ENCODE peak calls at places on chromosomes 13 and 19, in eight cellular contexts. F, G, Y, Q, R, D, M and I are unnamed samples.

GRCh38 chr19:778910-779653 is 18.2 kb upstream of the PTBP1 start:
- DNase-seq in G (no peak), M (no peak), R (no peak), F (no peak), Y (no peak), Q (no peak), D (no peak), I (peak)

GRCh38 chr19:53870485-53870844 is 2.8 kb downstream of the MYADM start:
- DNase-seq in G (peak), D (no peak), R (no peak), M (no peak), F (no peak), Q (no peak), Y (no peak), I (no peak)

GRCh38 chr19:50638576-50638975 is 1.1 kb downstream of the SYT3 start:
- DNase-seq in R (no peak), M (no peak), F (no peak), Y (no peak), G (no peak), Q (no peak), D (no peak), I (no peak)

GRCh38 chr13:27450921-27451461 is 627 bp upstream of the MTIF3 start:
- DNase-seq in G (peak), F (peak), Y (no peak), R (no peak), M (peak), D (peak), Q (peak), I (peak)

GRCh38 chr13:88068975-88069374 is 397.8 kb downstream of the SLITRK5 start:
- DNase-seq in R (no peak), G (peak), F (peak), D (peak), M (no peak), Y (no peak), Q (no peak), I (no peak)

GRCh38 chr19:12611361-12611699 is 610 bp downstream of the ZNF791 start:
- DNase-seq in G (no peak), Y (no peak), M (peak), D (no peak), R (peak), F (peak), Q (peak), I (peak)

GRCh38 chr13:22944378-22944777 is 236.4 kb upstream of the SGCG start:
- DNase-seq in M (no peak), Y (no peak), F (no peak), R (no peak), G (no peak), Q (no peak), D (no peak), I (no peak)

GRCh38 chr13:110525328-110526319 is 35.9 kb downstream of the RAB20 start:
- DNase-seq in F (no peak), M (no peak), G (no peak), Y (peak), Q (no peak), D (peak), R (no peak), I (no peak)

GRCh38 chr13:37194428-37194861 is 89.0 kb upstream of the CSNK1A1L start:
- DNase-seq in F (no peak), Q (no peak), Y (no peak), R (no peak), G (no peak), M (no peak), D (no peak), I (peak)

GRCh38 chr19:55467236-55468053 is 2.9 kb upstream of the C19orf85 start:
- DNase-seq in F (peak), G (peak), M (no peak), Y (peak), Q (no peak), R (no peak), D (peak), I (peak)

GRCh38 chr19:16175954-16176353 is 2.6 kb upstream of the CIB3 start:
- DNase-seq in M (no peak), Q (no peak), Y (peak), D (no peak), F (no peak), G (no peak), R (no peak), I (no peak)

GRCh38 chr19:7874080-7874856 is at the start of gene PRR36:
- DNase-seq in M (no peak), Y (no peak), G (peak), Q (peak), R (no peak), F (peak), D (peak), I (no peak)

GRCh38 chr13:113934576-113934975 is 39.3 kb downstream of the C13orf46 start:
- DNase-seq in Y (no peak), R (no peak), G (no peak), D (no peak), F (no peak), M (peak), Q (peak), I (no peak)

GRCh38 chr19:56837492-56837891 is 3.0 kb downstream of the PEG3 start:
- DNase-seq in Y (no peak), R (peak), M (peak), D (no peak), G (no peak), F (no peak), Q (peak), I (peak)

GRCh38 chr13:43156916-43157315 is 133.5 kb downstream of the DNAJC15 start:
- DNase-seq in D (no peak), M (no peak), G (no peak), Y (no peak), F (no peak), Q (no peak), R (no peak), I (no peak)

GRCh38 chr13:88189724-88190123 is 518.6 kb downstream of the SLITRK5 start:
- DNase-seq in D (no peak), M (no peak), Q (no peak), Y (no peak), G (no peak), F (no peak), R (no peak), I (no peak)

GRCh38 chr19:10118960-10119359 is 739 bp downstream of the EIF3G start:
- DNase-seq in Q (no peak), F (no peak), G (no peak), D (no peak), M (no peak), Y (no peak), R (no peak), I (no peak)

GRCh38 chr13:102461302-102461701 is 59.5 kb upstream of the FGF14 start:
- DNase-seq in Q (no peak), Y (no peak), G (no peak), F (no peak), D (no peak), M (no peak), R (no peak), I (peak)

GRCh38 chr19:14160017-14160703 is 23.8 kb upstream of the ASF1B start:
- DNase-seq in Y (no peak), Q (no peak), M (no peak), R (no peak), D (no peak), F (no peak), G (no peak), I (no peak)

GRCh38 chr19:14550201-14550754 is 20.9 kb downstream of the TECR start:
- DNase-seq in D (no peak), R (no peak), Q (peak), G (no peak), Y (no peak), F (no peak), M (no peak), I (no peak)

GRCh38 chr19:29245221-29245620 is 32.3 kb upstream of the UQCRFS1 start:
- DNase-seq in M (no peak), F (no peak), Y (no peak), G (no peak), R (no peak), D (no peak), Q (no peak), I (peak)